ENCODE peak calls at places on chromosomes 16 and 17, in four cellular contexts. J is stimulated activated CD4-positive, alpha-beta T cell treated with anti-CD3 and anti-CD28 coated beads, TNF-alpha, amount 100 ng/mL, for 4 hours; X is SK-MEL-5; N is dermis microvascular lymphatic vessel endothelial cell. P is an unnamed sample.

GRCh38 chr17:68733241-68734176 is 132.3 kb upstream of the FAM20A start:
- DNase-seq in J (no peak), X (no peak), N (peak), P (no peak)

GRCh38 chr17:57499648-57500049 is 243.3 kb downstream of the MSI2 start:
- DNase-seq in J (no peak), X (peak), N (no peak), P (no peak)

GRCh38 chr16:27408012-27408601 is 6.1 kb downstream of the IL21R start:
- DNase-seq in J (peak), X (peak), N (peak), P (no peak)

GRCh38 chr17:32487460-32488176 is 825 bp downstream of the CDK5R1 start:
- DNase-seq in J (no peak), X (peak), N (peak), P (no peak)

GRCh38 chr17:11880714-11881113 is 116.6 kb downstream of the ZNF18 start:
- DNase-seq in J (no peak), X (peak), N (peak), P (no peak)

GRCh38 chr17:69757794-69758430 is 317.1 kb upstream of the KCNJ16 start:
- DNase-seq in J (no peak), X (no peak), N (no peak), P (no peak)

GRCh38 chr17:4009164-4009785 is 45.0 kb upstream of the ATP2A3 start:
- DNase-seq in J (no peak), X (no peak), N (no peak), P (no peak)

GRCh38 chr17:59668816-59669215 is 38.4 kb downstream of the PTRH2 start:
- DNase-seq in J (no peak), X (no peak), N (peak), P (no peak)

GRCh38 chr17:59950049-59950448 is 14.5 kb downstream of the RNFT1 start:
- DNase-seq in J (no peak), X (no peak), N (no peak), P (no peak)

GRCh38 chr17:34125010-34125409 is 130.1 kb upstream of the CCL2 start:
- DNase-seq in J (no peak), X (no peak), N (no peak), P (no peak)

GRCh38 chr16:683396-684066 is 603 bp downstream of the JMJD8 start:
- DNase-seq in J (no peak), X (no peak), N (no peak), P (no peak)

GRCh38 chr16:81654346-81654745 is 124.7 kb upstream of the PLCG2 start:
- DNase-seq in J (no peak), X (no peak), N (no peak), P (no peak)

GRCh38 chr17:59762022-59762825 is 54.8 kb downstream of the VMP1 start:
- DNase-seq in J (no peak), X (peak), N (peak), P (no peak)

GRCh38 chr16:10930755-10931093 is 11.5 kb downstream of the DEXI start:
- DNase-seq in J (no peak), X (no peak), N (no peak), P (no peak)

GRCh38 chr16:85752511-85753420 is 1.9 kb upstream of the C16orf74 start:
- DNase-seq in J (no peak), X (peak), N (peak), P (no peak)

GRCh38 chr17:7042507-7043194 is 1.2 kb downstream of the SLC16A11 start:
- DNase-seq in J (no peak), X (no peak), N (peak), P (no peak)

GRCh38 chr16:48184681-48185080 is 28.9 kb upstream of the ABCC12 start:
- DNase-seq in J (no peak), X (no peak), N (no peak), P (no peak)

GRCh38 chr16:81669473-81670350 is 109.4 kb upstream of the PLCG2 start:
- DNase-seq in J (no peak), X (no peak), N (no peak), P (no peak)

GRCh38 chr16:19863990-19864389 is 20.7 kb downstream of the GPRC5B start:
- DNase-seq in J (no peak), X (no peak), N (no peak), P (no peak)

GRCh38 chr17:39484178-39484577 is 22.9 kb downstream of the CDK12 start:
- DNase-seq in J (no peak), X (no peak), N (no peak), P (no peak)

GRCh38 chr17:75096082-75096625 is 8.4 kb downstream of the SLC16A5 start:
- DNase-seq in J (no peak), X (no peak), N (peak), P (no peak)

GRCh38 chr17:81518785-81519283 is 6.2 kb upstream of the ACTG1 start:
- DNase-seq in J (no peak), X (no peak), N (no peak), P (no peak)

GRCh38 chr17:67554634-67555033 is 163.1 kb upstream of the NOL11 start:
- DNase-seq in J (no peak), X (no peak), N (no peak), P (no peak)

GRCh38 chr17:38746004-38746892 is 1.9 kb downstream of the PCGF2 start:
- DNase-seq in J (no peak), X (no peak), N (no peak), P (no peak)

GRCh38 chr16:1691276-1691675 is 13.2 kb downstream of the JPT2 start:
- DNase-seq in J (no peak), X (peak), N (peak), P (no peak)

P was measured in activated CD4-positive, CD25-positive, alpha-beta regulatory T cell treated with anti-CD3 and anti-CD28 coated beads, Interleukin-2, amount 50 U/mL, for 16 hours.